ENCODE peak calls at places on chromosomes 11 and 22, in six cellular contexts. I, P, F, V, E and S are unnamed samples.

GRCh38 chr11:128669491-128669890 is 24.4 kb upstream of the FLI1 start:
- DNase-seq in I (no peak), P (no peak), F (no peak), V (no peak), E (no peak), S (no peak)

GRCh38 chr11:70734911-70735310 is 336.6 kb downstream of the CTTN start:
- DNase-seq in I (no peak), P (no peak), F (no peak), V (no peak), E (no peak), S (no peak)

GRCh38 chr11:48169706-48170105 is 46.9 kb upstream of the OR4B1 start:
- DNase-seq in I (no peak), P (no peak), F (no peak), V (peak), E (no peak), S (no peak)

GRCh38 chr11:70244698-70245097 is 25.8 kb upstream of the PPFIA1 start:
- DNase-seq in I (no peak), P (no peak), F (no peak), V (no peak), E (no peak), S (no peak)

GRCh38 chr22:32502346-32502745 is 27.7 kb downstream of the FBXO7 start:
- DNase-seq in I (no peak), P (no peak), F (no peak), V (no peak), E (no peak), S (no peak)

GRCh38 chr22:38454361-38455062 is 487 bp downstream of the KCNJ4 start:
- DNase-seq in I (no peak), P (no peak), F (no peak), V (no peak), E (no peak), S (no peak)

GRCh38 chr11:30585892-30586250 is 282 bp downstream of the MPPED2 start:
- DNase-seq in I (no peak), P (no peak), F (no peak), V (no peak), E (no peak), S (no peak)

GRCh38 chr11:115848080-115848479 is 343.9 kb upstream of the CADM1 start:
- DNase-seq in I (no peak), P (peak), F (no peak), V (no peak), E (no peak), S (no peak)

GRCh38 chr11:38191101-38191500 is 1593.1 kb upstream of the RAG2 start:
- DNase-seq in I (no peak), P (no peak), F (no peak), V (no peak), E (no peak), S (no peak)

GRCh38 chr11:121890377-121890776 is 225.6 kb downstream of the BLID start:
- DNase-seq in I (no peak), P (no peak), F (no peak), V (no peak), E (no peak), S (peak)

GRCh38 chr11:33682446-33682845 is 18.2 kb downstream of the C11orf91 start:
- DNase-seq in I (no peak), P (no peak), F (no peak), V (no peak), E (no peak), S (no peak)

GRCh38 chr11:76123243-76123642 is 83.1 kb downstream of the WNT11 start:
- DNase-seq in I (no peak), P (no peak), F (no peak), V (no peak), E (no peak), S (no peak)

GRCh38 chr22:17152971-17153370 is 6.1 kb downstream of the HDHD5 start:
- DNase-seq in I (no peak), P (no peak), F (no peak), V (no peak), E (no peak), S (no peak)

GRCh38 chr22:27480487-27480886 is 321.1 kb downstream of the MN1 start:
- DNase-seq in I (no peak), P (peak), F (no peak), V (no peak), E (peak), S (no peak)

GRCh38 chr22:33073989-33074391 is 15.8 kb upstream of the SYN3 start:
- DNase-seq in I (no peak), P (no peak), F (no peak), V (no peak), E (no peak), S (no peak)

GRCh38 chr11:90250970-90251369 is 28.1 kb upstream of the CHORDC1 start:
- DNase-seq in I (no peak), P (peak), F (no peak), V (no peak), E (no peak), S (peak)

GRCh38 chr11:71119656-71120269 is 132.6 kb downstream of the SHANK2 start:
- DNase-seq in I (no peak), P (no peak), F (no peak), V (no peak), E (no peak), S (no peak)

GRCh38 chr11:72321381-72321996 is 77.5 kb upstream of the PHOX2A start:
- DNase-seq in I (no peak), P (peak), F (no peak), V (peak), E (no peak), S (peak)

GRCh38 chr11:120174866-120175265 is 36.0 kb upstream of the OAF start:
- DNase-seq in I (no peak), P (no peak), F (no peak), V (no peak), E (no peak), S (no peak)

GRCh38 chr11:28757725-28758515 is 649.7 kb downstream of the METTL15 start:
- DNase-seq in I (no peak), P (no peak), F (no peak), V (no peak), E (no peak), S (peak)

GRCh38 chr22:23984430-23984829 is 4.5 kb downstream of the GSTT2 start:
- DNase-seq in I (peak), P (no peak), F (no peak), V (no peak), E (peak), S (peak)

GRCh38 chr11:81644239-81644840 is 1089.3 kb downstream of the FAM181B start:
- DNase-seq in I (peak), P (peak), F (no peak), V (peak), E (no peak), S (peak)

GRCh38 chr11:124465368-124465767 is 19.9 kb upstream of the OR8B8 start:
- DNase-seq in I (no peak), P (no peak), F (no peak), V (no peak), E (no peak), S (no peak)

GRCh38 chr11:36711104-36711825 is 113.2 kb upstream of the RAG2 start:
- DNase-seq in I (no peak), P (peak), F (no peak), V (peak), E (no peak), S (no peak)

GRCh38 chr11:10930961-10931760 is 73.3 kb upstream of the ZBED5 start:
- DNase-seq in I (no peak), P (no peak), F (no peak), V (peak), E (peak), S (peak)

GRCh38 chr11:28566643-28567042 is 458.5 kb downstream of the METTL15 start:
- DNase-seq in I (peak), P (no peak), F (no peak), V (peak), E (peak), S (peak)

GRCh38 chr11:15309296-15309695 is 194.6 kb downstream of the INSC start:
- DNase-seq in I (no peak), P (no peak), F (no peak), V (no peak), E (no peak), S (no peak)

GRCh38 chr11:1153951-1154487 is 3.7 kb upstream of the MUC5AC start:
- DNase-seq in I (peak), P (peak), F (no peak), V (peak), E (no peak), S (peak)

GRCh38 chr11:72456651-72457050 is 22.3 kb upstream of the CLPB start:
- DNase-seq in I (no peak), P (no peak), F (no peak), V (no peak), E (no peak), S (no peak)

GRCh38 chr11:58625086-58625485 is 2.6 kb downstream of the CNTF start:
- DNase-seq in I (no peak), P (no peak), F (no peak), V (no peak), E (no peak), S (no peak)

GRCh38 chr11:111422494-111423249 is 43.6 kb upstream of the POU2AF1 start:
- DNase-seq in I (peak), P (peak), F (no peak), V (peak), E (peak), S (no peak)

GRCh38 chr11:64745219-64745522 is 1.2 kb upstream of the RASGRP2 start:
- DNase-seq in I (no peak), P (no peak), F (no peak), V (peak), E (peak), S (peak)
- TF ChIP-seq POLR2A in I (no peak), P (no peak), F (no peak), V (no peak), E (no peak), S (no peak)

GRCh38 chr22:19579880-19580279 is 55.7 kb upstream of the CLDN5 start:
- DNase-seq in I (no peak), P (no peak), F (peak), V (peak), E (no peak), S (peak)
- TF ChIP-seq EZH2 in I (no peak), P (no peak), F (no peak), V (no peak), E (no peak), S (no peak)

GRCh38 chr22:43955040-43955882 is at the start of gene SAMM50:
- DNase-seq in I (peak), P (peak), F (peak), V (peak), E (peak), S (peak)
- TF ChIP-seq POLR2A in I (peak), P (peak), F (peak), V (peak), E (no peak), S (peak)

DNA sequence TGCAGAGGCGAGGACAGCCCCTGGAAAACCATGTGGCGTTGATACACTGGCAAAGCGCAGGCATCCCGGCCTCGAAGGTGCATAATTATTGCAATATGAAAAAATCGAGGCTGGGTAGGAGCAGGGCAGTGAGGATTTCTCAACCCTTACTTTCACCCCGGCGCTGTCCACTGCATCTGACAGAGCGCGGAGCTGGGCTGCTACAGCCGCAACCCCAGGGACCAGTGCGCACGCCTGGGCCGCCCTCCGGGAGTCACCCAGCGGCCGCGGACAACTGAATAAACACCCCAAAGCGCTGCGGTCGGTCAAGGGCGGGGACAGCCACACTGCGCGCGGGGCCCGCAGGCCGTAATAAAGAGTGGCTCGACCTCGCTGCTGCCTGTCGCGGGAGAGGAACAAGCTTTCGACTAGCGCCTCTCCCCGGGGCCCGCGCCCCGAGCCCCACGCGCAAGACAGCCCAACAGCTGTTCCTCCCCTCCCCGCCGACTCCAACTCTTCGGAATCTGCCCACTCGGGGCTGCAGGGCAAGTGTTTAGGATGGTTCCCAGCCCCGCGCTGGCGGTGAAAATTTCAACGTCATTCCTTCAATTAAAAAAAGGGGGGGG is 3.6 kb upstream of the WT1 start:
- DNase-seq in I (no peak), P (no peak), F (no peak), V (no peak), E (peak), S (no peak)
- TF ChIP-seq EZH2 in I (no peak), P (no peak), F (no peak), V (no peak), E (peak), S (peak)

GRCh38 chr11:18590573-18590972 is 2.0 kb upstream of the UEVLD start:
- DNase-seq in I (no peak), P (no peak), F (no peak), V (no peak), E (peak), S (no peak)

DNA sequence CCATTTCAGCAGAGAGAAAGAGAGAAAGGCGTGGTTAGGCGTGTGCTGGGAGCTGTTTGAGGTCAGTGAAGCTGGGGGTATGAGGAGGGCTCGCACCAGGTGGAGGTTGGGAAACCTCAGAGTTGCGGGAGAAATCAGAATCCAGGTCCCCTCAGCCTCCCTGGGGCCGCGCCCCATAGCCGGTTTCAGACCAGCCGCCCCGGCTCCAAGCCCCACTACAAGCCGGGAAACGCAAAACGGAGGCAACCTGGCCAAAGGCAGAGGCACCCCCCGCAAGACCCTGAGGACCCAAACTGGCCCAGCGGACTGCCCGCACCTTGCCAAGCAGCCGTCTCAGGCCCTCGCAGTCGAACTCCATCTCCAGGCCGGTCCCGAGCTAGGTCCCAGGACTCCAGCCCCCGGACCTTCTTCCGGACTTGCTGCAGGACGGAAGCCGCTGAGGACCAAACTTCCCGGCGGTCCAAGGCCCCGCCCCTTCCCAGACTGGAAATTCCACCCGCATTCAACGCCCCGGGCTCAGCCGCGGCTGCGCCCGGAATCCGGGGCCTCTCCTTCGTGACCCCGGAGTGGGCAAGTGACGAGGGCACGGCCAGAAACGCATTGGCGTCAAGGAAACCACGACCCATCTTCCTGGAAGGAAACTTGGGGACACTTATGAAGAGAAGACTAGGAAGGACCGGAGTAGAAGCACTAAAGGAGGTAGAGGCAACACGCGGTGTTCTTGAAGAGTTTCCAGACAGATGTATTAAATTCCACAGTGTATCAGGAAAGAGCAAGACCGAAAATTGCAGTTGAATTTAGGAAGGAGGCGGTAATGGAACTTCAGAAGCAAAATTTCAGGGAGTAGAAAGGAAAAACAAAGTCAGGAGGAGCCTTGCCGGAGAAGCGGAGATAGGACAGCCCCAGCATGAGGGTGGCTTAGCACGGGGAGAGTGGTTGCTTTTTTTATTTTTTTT is at the start of gene UEVLD:
- DNase-seq in I (peak), P (peak), F (peak), V (peak), E (peak), S (peak)
- TF ChIP-seq POLR2A in I (peak), P (peak), F (peak), V (peak), E (no peak), S (peak)

GRCh38 chr11:93326681-93327080 is 3.9 kb upstream of the DEUP1 start:
- DNase-seq in I (no peak), P (no peak), F (no peak), V (peak), E (no peak), S (no peak)

GRCh38 chr11:93330446-93330984 is at the start of gene DEUP1:
- DNase-seq in I (no peak), P (no peak), F (no peak), V (peak), E (peak), S (peak)

DNA sequence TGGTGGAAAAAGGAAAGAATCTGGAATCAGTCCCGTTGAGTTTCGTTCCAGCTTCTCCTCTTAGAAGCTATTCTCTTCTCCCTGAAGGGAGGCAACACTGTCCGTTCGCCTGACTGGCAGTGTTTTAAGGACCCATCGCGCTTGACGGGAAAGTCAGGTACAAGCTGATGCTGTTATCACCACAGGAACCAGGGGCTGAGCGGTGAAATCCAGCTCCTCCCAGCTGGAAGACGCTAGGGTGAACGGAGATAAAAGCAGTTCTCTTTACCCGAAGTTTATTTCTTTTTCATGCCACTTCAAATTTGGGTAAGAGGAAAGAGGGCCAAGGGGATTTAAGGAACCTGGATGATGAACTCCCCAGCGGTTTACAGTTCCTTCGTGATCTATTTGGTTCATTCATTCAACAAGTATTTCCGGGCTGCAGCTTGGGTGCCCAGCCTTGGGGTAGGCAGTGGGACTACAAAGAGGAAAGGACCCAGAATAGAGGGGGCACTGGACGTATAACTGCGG is 551 bp upstream of the DEUP1 start:
- DNase-seq in I (no peak), P (no peak), F (no peak), V (peak), E (peak), S (no peak)
- TF ChIP-seq EZH2 in I (no peak), P (no peak), F (no peak), V (no peak), E (no peak), S (no peak)

DNA sequence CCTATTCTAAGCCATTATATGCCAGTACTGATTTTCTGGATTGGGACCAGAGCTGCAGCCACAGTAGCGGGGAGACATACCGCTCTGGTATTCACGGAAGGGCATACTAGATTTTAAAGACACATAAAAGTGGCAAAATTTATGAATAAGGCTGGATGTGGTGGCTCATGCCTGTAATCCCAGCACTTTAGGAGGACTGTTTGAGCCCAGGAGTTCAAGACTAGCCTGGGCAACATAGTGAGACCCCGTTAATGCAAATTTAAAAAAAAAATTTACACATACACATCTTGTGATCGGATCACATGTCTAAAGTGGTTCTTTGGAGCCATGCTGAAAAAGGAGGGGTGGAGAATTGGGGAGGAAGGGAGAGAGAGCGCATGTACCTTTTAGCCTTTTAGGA is 9.0 kb downstream of the RPL27A start:
- DNase-seq in I (no peak), P (no peak), F (no peak), V (no peak), E (no peak), S (no peak)
- TF ChIP-seq POLR2A in I (no peak), P (peak), F (no peak), V (no peak), E (no peak), S (no peak)

GRCh38 chr11:16604784-16605439 is 133.5 kb upstream of the C11orf58 start:
- DNase-seq in I (no peak), P (no peak), F (no peak), V (peak), E (peak), S (peak)

GRCh38 chr11:16605440-16605970 is 132.9 kb upstream of the C11orf58 start:
- DNase-seq in I (no peak), P (no peak), F (no peak), V (peak), E (no peak), S (peak)

GRCh38 chr11:16607675-16608644 is 130.5 kb upstream of the C11orf58 start:
- DNase-seq in I (no peak), P (no peak), F (no peak), V (peak), E (no peak), S (peak)

GRCh38 chr11:16606784-16607674 is 131.4 kb upstream of the C11orf58 start:
- DNase-seq in I (no peak), P (no peak), F (no peak), V (peak), E (peak), S (no peak)

GRCh38 chr11:16605971-16606783 is 132.3 kb upstream of the C11orf58 start:
- DNase-seq in I (peak), P (peak), F (peak), V (peak), E (peak), S (peak)
- TF ChIP-seq EZH2 in I (no peak), P (peak), F (peak), V (no peak), E (no peak), S (no peak)

GRCh38 chr11:102346748-102347525 is at the start of gene BIRC2:
- DNase-seq in I (peak), P (peak), F (peak), V (peak), E (peak), S (peak)
- TF ChIP-seq POLR2A in I (peak), P (peak), F (peak), V (peak), E (peak), S (peak)

DNA sequence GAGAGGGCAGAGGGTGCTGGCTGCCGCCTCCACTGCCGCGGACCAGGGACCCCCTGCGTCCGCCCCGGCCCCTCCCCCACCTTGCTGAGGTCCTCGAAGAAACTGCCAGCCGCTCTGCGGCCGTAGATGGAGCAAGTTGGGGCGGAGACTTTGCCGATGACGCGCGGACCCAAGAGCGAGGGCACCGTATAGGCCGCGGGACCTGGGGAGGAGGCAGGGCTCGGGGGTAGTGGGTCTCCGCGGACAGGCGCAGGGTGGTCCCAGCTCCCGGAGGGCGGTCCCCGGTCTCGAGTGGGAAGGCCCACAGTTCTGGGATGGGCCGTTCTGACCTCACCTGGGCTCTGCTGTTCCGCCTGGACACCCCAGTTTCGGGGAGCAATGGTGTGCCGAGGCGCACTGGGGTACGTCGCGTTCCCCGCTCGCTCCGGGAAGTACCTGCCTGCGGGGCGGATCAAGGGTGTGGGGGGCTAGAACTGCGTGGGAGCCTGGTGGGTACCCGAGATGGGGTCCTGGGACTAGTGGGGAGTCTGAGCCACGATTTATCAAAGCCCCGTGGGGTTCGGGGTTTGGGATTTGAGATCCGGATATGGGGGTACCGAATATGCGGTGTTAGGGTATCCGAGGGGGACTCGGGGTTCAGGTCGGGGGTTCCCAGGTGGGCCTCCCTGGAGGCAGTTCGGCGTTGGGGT is 1.2 kb upstream of the TYMP start:
- DNase-seq in I (peak), P (peak), F (no peak), V (no peak), E (peak), S (peak)
- TF ChIP-seq EZH2 in I (no peak), P (no peak), F (no peak), V (no peak), E (no peak), S (no peak)